ENCODE peak calls at places on chromosomes 2 and 18, in nine cellular contexts. O is AG09309, C is IMR-90, J is fibroblast of villous mesenchyme, P is BE2C, L is BJ, U is psoas muscle, X is body of pancreas, Y is pancreas. V is an unnamed sample.

GRCh38 chr2:148789059-148789458 is 86.0 kb upstream of the KIF5C start:
- DNase-seq in O (no peak), C (no peak), J (no peak), P (no peak), L (no peak), U (no peak), X (no peak), Y (no peak), V (no peak)

GRCh38 chr18:5073026-5073944 is 123.8 kb downstream of the AKAIN1 start:
- DNase-seq in O (no peak), C (peak; percentile 15), J (peak; percentile 12), P (peak; percentile 6), L (no peak), U (no peak), X (no peak), Y (no peak), V (no peak)

GRCh38 chr2:19757586-19757985 is 144.2 kb downstream of the TTC32 start:
- DNase-seq in O (no peak), C (no peak), J (no peak), P (no peak), L (no peak), U (no peak), X (no peak), Y (no peak), V (no peak)

GRCh38 chr2:26170795-26171194 is 2.1 kb upstream of the GAREM2 start:
- DNase-seq in O (no peak), C (no peak), J (no peak), P (no peak), L (no peak), U (no peak), X (no peak), Y (no peak), V (no peak)

GRCh38 chr2:61138859-61139258 is 23.1 kb upstream of the C2orf74 start:
- DNase-seq in O (no peak), C (no peak), J (no peak), P (no peak), L (no peak), U (no peak), X (no peak), Y (no peak), V (no peak)

GRCh38 chr2:213475433-213475832 is 191.2 kb downstream of the SPAG16 start:
- DNase-seq in O (no peak), C (peak; percentile 1), J (peak; percentile 3), P (no peak), L (no peak), U (no peak), X (no peak), Y (no peak), V (no peak)

GRCh38 chr2:163667064-163667887 is 68.5 kb downstream of the FIGN start:
- DNase-seq in O (peak; percentile 81), C (peak; percentile 94), J (peak; percentile 93), P (no peak), L (peak; percentile 91), U (no peak), X (no peak), Y (no peak), V (peak; percentile 95)

GRCh38 chr18:70907673-70908072 is 618.8 kb downstream of the SOCS6 start:
- DNase-seq in O (no peak), C (no peak), J (no peak), P (peak; percentile 28), L (no peak), U (no peak), X (no peak), Y (no peak), V (peak; percentile 2)

GRCh38 chr2:189097934-189098333 is 81.6 kb downstream of the COL5A2 start:
- DNase-seq in O (no peak), C (no peak), J (no peak), P (no peak), L (no peak), U (no peak), X (no peak), Y (no peak), V (no peak)

GRCh38 chr2:142218471-142218870 is 87.7 kb upstream of the LRP1B start:
- DNase-seq in O (no peak), C (peak; percentile 1), J (no peak), P (no peak), L (no peak), U (no peak), X (no peak), Y (no peak), V (peak; percentile 35)

DNA sequence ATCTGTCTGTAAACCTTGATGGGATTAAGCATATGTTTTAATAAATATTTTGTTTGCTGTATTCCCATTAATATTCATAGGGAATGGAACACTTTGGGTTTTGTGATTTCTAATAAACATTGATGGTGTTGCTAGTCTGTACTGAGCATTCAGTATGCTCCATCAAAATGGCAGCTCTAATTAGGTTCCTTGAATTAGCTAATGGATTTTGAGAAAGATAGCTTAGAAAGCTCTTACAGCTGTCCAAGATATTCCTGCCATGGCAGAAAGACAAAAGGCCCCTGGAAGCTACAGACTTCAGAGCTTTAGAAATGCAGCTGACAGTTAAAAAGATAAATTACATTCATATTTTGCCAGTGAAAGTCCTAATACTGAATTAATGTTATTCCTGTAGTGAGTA is 199.2 kb upstream of the NRP2 start:
- DNase-seq in O (no peak), C (no peak), J (no peak), P (peak; percentile 20), L (no peak), U (no peak), X (no peak), Y (no peak), V (no peak)
- H3K4me3 ChIP-seq in O (no peak overlapping the region), C (no peak overlapping the region), J (no peak overlapping the region), P (no peak overlapping the region), L (no peak overlapping the region), U (no peak overlapping the region), X (no peak overlapping the region), Y (no peak overlapping the region), V (no peak overlapping the region)

GRCh38 chr18:33579868-33580205 is 1.8 kb downstream of the ASXL3 start:
- DNase-seq in O (no peak), C (no peak), J (no peak), P (no peak), L (no peak), U (no peak), X (no peak), Y (no peak), V (no peak)
- H3K4me3 ChIP-seq in O (no peak overlapping the region), C (no peak overlapping the region), J (no peak overlapping the region), P (no peak overlapping the region), L (no peak overlapping the region), U (no peak overlapping the region), X (no peak overlapping the region), Y (no peak overlapping the region), V (no peak overlapping the region)

GRCh38 chr2:27378809-27379290 is 1.7 kb downstream of the ZNF513 start:
- DNase-seq in O (no peak), C (no peak), J (no peak), P (no peak), L (no peak), U (no peak), X (no peak), Y (no peak), V (no peak)
- H3K4me3 ChIP-seq in O (no peak overlapping the region), C (no peak overlapping the region), J (no peak overlapping the region), P (peak overlapping the region; percentile 92), L (no peak overlapping the region), U (no peak overlapping the region), X (no peak overlapping the region), Y (no peak overlapping the region), V (peak overlapping the region; percentile 82)

GRCh38 chr18:58768293-58768974 is 96.2 kb upstream of the ZNF532 start:
- DNase-seq in O (no peak), C (peak; percentile 48), J (peak; percentile 56), P (peak; percentile 71), L (no peak), U (peak; percentile 89), X (peak; percentile 77), Y (peak; percentile 59), V (no peak)
- H3K4me3 ChIP-seq in O (peak overlapping the region; percentile 19), C (peak overlapping the region; percentile 20), J (peak overlapping the region; percentile 35), P (peak overlapping the region; percentile 38), L (no peak overlapping the region), U (peak overlapping the region; percentile 57), X (no peak overlapping the region), Y (no peak overlapping the region), V (peak overlapping the region; percentile 43)

GRCh38 chr2:181461056-181461630 is 4.0 kb downstream of the ITGA4 start:
- DNase-seq in O (no peak), C (no peak), J (no peak), P (no peak), L (no peak), U (no peak), X (no peak), Y (no peak), V (no peak)

GRCh38 chr2:181457741-181458425 is 697 bp downstream of the ITGA4 start:
- DNase-seq in O (no peak), C (peak; percentile 35), J (peak; percentile 50), P (peak; percentile 5), L (no peak), U (peak; percentile 59), X (peak; percentile 12), Y (peak; percentile 3), V (no peak)

GRCh38 chr2:181462032-181462431 is 4.8 kb downstream of the ITGA4 start:
- DNase-seq in O (no peak), C (peak; percentile 6), J (peak; percentile 34), P (no peak), L (no peak), U (no peak), X (no peak), Y (no peak), V (no peak)

GRCh38 chr2:181458881-181459280 is 1.7 kb downstream of the ITGA4 start:
- DNase-seq in O (no peak), C (no peak), J (no peak), P (no peak), L (no peak), U (no peak), X (no peak), Y (no peak), V (no peak)

DNA sequence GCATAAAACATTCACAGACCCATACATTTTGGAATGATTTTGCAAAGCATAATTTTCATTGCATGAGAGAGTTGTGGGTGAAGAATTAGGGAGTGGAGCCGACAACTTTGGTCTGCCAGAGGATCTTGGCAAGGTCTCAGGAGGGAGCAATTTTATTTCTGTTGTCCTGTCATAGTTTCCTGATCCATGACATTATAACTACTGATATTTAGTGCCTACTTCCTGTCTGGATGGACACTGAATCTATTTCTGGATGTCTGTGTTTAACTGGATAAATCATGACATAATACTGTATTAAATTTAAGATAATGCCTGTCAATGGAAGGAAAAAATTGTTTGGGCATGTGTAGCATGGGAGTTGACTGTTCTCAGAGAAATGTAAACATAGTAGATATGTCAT is 2.5 kb downstream of the ITGA4 start:
- DNase-seq in O (peak; percentile 21), C (peak; percentile 6), J (peak; percentile 50), P (no peak), L (no peak), U (no peak), X (no peak), Y (no peak), V (no peak)
- H3K4me3 ChIP-seq in O (no peak overlapping the region), C (no peak overlapping the region), J (peak overlapping the region; percentile 19), P (no peak overlapping the region), L (no peak overlapping the region), U (no peak overlapping the region), X (no peak overlapping the region), Y (no peak overlapping the region), V (no peak overlapping the region)

GRCh38 chr2:113891265-113891959 is 1.5 kb downstream of the ACTR3 start:
- DNase-seq in O (no peak), C (no peak), J (no peak), P (no peak), L (no peak), U (no peak), X (no peak), Y (no peak), V (no peak)
- H3K4me3 ChIP-seq in O (peak overlapping the region; percentile 73), C (peak overlapping the region; percentile 84), J (peak overlapping the region; percentile 97), P (peak overlapping the region; percentile 79), L (peak overlapping the region; percentile 96), U (peak overlapping the region; percentile 92), X (peak overlapping the region; percentile 88), Y (peak overlapping the region; percentile 92), V (peak overlapping the region; percentile 95)

V was measured in retinal pigment epithelial cell.